ENCODE peak calls at places on chromosomes 2 and 18, in eight cellular contexts. M is NCI-H1048; F is AG09319; R is bronchial epithelial cell; S is type B pancreatic cell; P is stimulated activated CD4-positive, alpha-beta T cell treated with anti-CD3 and anti-CD28 coated beads, Interleukin-1b, Interleukin-23, amount 100 ng/mL, for 48 hours; H is CD14-positive monocyte; N is osteocyte. V is an unnamed sample.

GRCh38 chr2:42725657-42726056 is 38.3 kb downstream of the OXER1 start:
- DNase-seq in M (no peak), F (no peak), R (peak; percentile 78), S (no peak), P (no peak), H (peak; percentile 63), N (no peak), V (no peak)

GRCh38 chr2:218898109-218898878 is 17.6 kb downstream of the WNT10A start:
- DNase-seq in M (no peak), F (no peak), R (no peak), S (peak; percentile 85), P (peak; percentile 75), H (no peak), N (peak; percentile 89), V (peak; percentile 79)

GRCh38 chr2:97765933-97766332 is 52.6 kb downstream of the ZAP70 start:
- DNase-seq in M (no peak), F (no peak), R (no peak), S (no peak), P (no peak), H (no peak), N (peak; percentile 57), V (no peak)

GRCh38 chr2:25614711-25615110 is 58.7 kb downstream of the DTNB start:
- DNase-seq in M (no peak), F (no peak), R (no peak), S (no peak), P (no peak), H (no peak), N (no peak), V (no peak)

GRCh38 chr18:69102959-69103358 is 297.7 kb upstream of the DOK6 start:
- DNase-seq in M (no peak), F (no peak), R (peak; percentile 4), S (no peak), P (no peak), H (no peak), N (no peak), V (no peak)

GRCh38 chr2:118309201-118310015 is 221.1 kb downstream of the INSIG2 start:
- DNase-seq in M (no peak), F (no peak), R (no peak), S (no peak), P (no peak), H (no peak), N (no peak), V (no peak)

GRCh38 chr18:34048423-34048822 is 176.3 kb downstream of the NOL4 start:
- DNase-seq in M (no peak), F (no peak), R (no peak), S (no peak), P (no peak), H (no peak), N (no peak), V (no peak)

GRCh38 chr2:160970052-160970846 is 190.0 kb upstream of the TANK start:
- DNase-seq in M (peak; percentile 27), F (peak; percentile 77), R (peak; percentile 65), S (no peak), P (no peak), H (no peak), N (no peak), V (peak; percentile 21)

GRCh38 chr2:7027436-7027835 is 110.2 kb downstream of the RNF144A start:
- DNase-seq in M (no peak), F (no peak), R (no peak), S (no peak), P (no peak), H (no peak), N (no peak), V (no peak)

GRCh38 chr2:230060672-230061293 is 7.9 kb downstream of the SLC16A14 start:
- DNase-seq in M (no peak), F (no peak), R (no peak), S (no peak), P (no peak), H (no peak), N (no peak), V (no peak)

GRCh38 chr2:241904011-241904718 is 34.6 kb downstream of the RTP5 start:
- DNase-seq in M (no peak), F (no peak), R (no peak), S (peak; percentile 63), P (no peak), H (peak; percentile 22), N (no peak), V (no peak)

GRCh38 chr2:88032070-88032702 is 15.8 kb upstream of the RNU2-63P start:
- DNase-seq in M (no peak), F (no peak), R (no peak), S (no peak), P (no peak), H (no peak), N (no peak), V (no peak)

GRCh38 chr2:127592761-127593227 is 53.2 kb upstream of the GPR17 start:
- DNase-seq in M (no peak), F (no peak), R (no peak), S (peak; percentile 68), P (no peak), H (no peak), N (peak; percentile 83), V (no peak)

GRCh38 chr2:178008636-178009289 is 63.8 kb downstream of the PDE11A start:
- DNase-seq in M (peak; percentile 4), F (no peak), R (peak; percentile 56), S (no peak), P (no peak), H (no peak), N (no peak), V (no peak)

V was measured in neural crest cell.